ENCODE peak calls at places on chromosomes 1 and 21, in ten cellular contexts. G, Q, C, V, A, R, T, Z, O and N are unnamed samples.
A peak's percentile ranks its signal among the peaks of the same experiment; 100 is the strongest.

GRCh38 chr21:32333953-32334673 is 35.5 kb downstream of the MRAP start:
- DNase-seq in G (no peak), Q (no peak), C (no peak), V (no peak), A (no peak), R (no peak), T (no peak), Z (no peak), O (no peak), N (no peak)

GRCh38 chr1:93961443-93961842 is 52.2 kb upstream of the GCLM start:
- DNase-seq in G (no peak), Q (no peak), C (no peak), V (no peak), A (no peak), R (no peak), T (no peak), Z (no peak), O (no peak), N (no peak)

GRCh38 chr1:17170571-17170970 is 34.4 kb upstream of the PADI1 start:
- DNase-seq in G (no peak), Q (no peak), C (no peak), V (no peak), A (no peak), R (no peak), T (no peak), Z (no peak), O (peak; percentile 32), N (no peak)

GRCh38 chr1:34904236-34905097 is 25.0 kb downstream of the DLGAP3 start:
- DNase-seq in G (no peak), Q (no peak), C (no peak), V (no peak), A (no peak), R (no peak), T (no peak), Z (no peak), O (no peak), N (no peak)

GRCh38 chr1:95278173-95278988 is 44.4 kb downstream of the RWDD3 start:
- DNase-seq in G (no peak), Q (no peak), C (no peak), V (no peak), A (no peak), R (no peak), T (no peak), Z (no peak), O (no peak), N (no peak)

GRCh38 chr1:28172690-28173150 is 3.8 kb downstream of the PTAFR start:
- DNase-seq in G (peak; percentile 60), Q (no peak), C (no peak), V (peak; percentile 60), A (no peak), R (no peak), T (no peak), Z (no peak), O (no peak), N (no peak)

GRCh38 chr1:218809625-218810024 is 364.1 kb upstream of the LYPLAL1 start:
- DNase-seq in G (no peak), Q (no peak), C (no peak), V (no peak), A (no peak), R (no peak), T (no peak), Z (no peak), O (no peak), N (no peak)

GRCh38 chr1:18569251-18569650 is 61.4 kb upstream of the PAX7 start:
- DNase-seq in G (no peak), Q (no peak), C (no peak), V (no peak), A (no peak), R (no peak), T (no peak), Z (no peak), O (no peak), N (no peak)

GRCh38 chr21:15050588-15051377 is 14.0 kb downstream of the NRIP1 start:
- DNase-seq in G (no peak), Q (no peak), C (no peak), V (peak; percentile 19), A (no peak), R (no peak), T (no peak), Z (no peak), O (no peak), N (no peak)

GRCh38 chr1:175540928-175541645 is 202.3 kb downstream of the TNR start:
- DNase-seq in G (no peak), Q (peak; percentile 21), C (no peak), V (no peak), A (no peak), R (no peak), T (no peak), Z (no peak), O (no peak), N (no peak)

GRCh38 chr1:207421078-207421477 is 33.0 kb upstream of the CR2 start:
- DNase-seq in G (no peak), Q (no peak), C (no peak), V (no peak), A (no peak), R (no peak), T (no peak), Z (no peak), O (no peak), N (no peak)

GRCh38 chr1:40059960-40060337 is 19.4 kb downstream of the CAP1 start:
- DNase-seq in G (no peak), Q (no peak), C (no peak), V (no peak), A (no peak), R (no peak), T (no peak), Z (no peak), O (no peak), N (no peak)

GRCh38 chr1:96362623-96363022 is 359.0 kb upstream of the PTBP2 start:
- DNase-seq in G (peak; percentile 13), Q (no peak), C (no peak), V (peak; percentile 42), A (no peak), R (no peak), T (no peak), Z (no peak), O (peak; percentile 51), N (no peak)

GRCh38 chr1:184112176-184112948 is 60.8 kb downstream of the TSEN15 start:
- DNase-seq in G (no peak), Q (no peak), C (no peak), V (no peak), A (no peak), R (no peak), T (no peak), Z (no peak), O (no peak), N (no peak)

GRCh38 chr21:18117116-18117515 is 127.5 kb upstream of the CHODL start:
- DNase-seq in G (no peak), Q (no peak), C (no peak), V (no peak), A (no peak), R (no peak), T (no peak), Z (no peak), O (no peak), N (no peak)

GRCh38 chr1:204578867-204579664 is 62.9 kb downstream of the MDM4 start:
- DNase-seq in G (peak; percentile 67), Q (peak; percentile 64), C (no peak), V (no peak), A (no peak), R (no peak), T (peak; percentile 28), Z (no peak), O (peak; percentile 16), N (no peak)

GRCh38 chr1:41733021-41733420 is 185.7 kb downstream of the HIVEP3 start:
- DNase-seq in G (no peak), Q (no peak), C (no peak), V (no peak), A (peak; percentile 14), R (no peak), T (no peak), Z (no peak), O (no peak), N (no peak)

GRCh38 chr21:41880153-41880552 is 1.0 kb upstream of the PRDM15 start:
- DNase-seq in G (no peak), Q (no peak), C (no peak), V (no peak), A (no peak), R (no peak), T (no peak), Z (no peak), O (no peak), N (no peak)

GRCh38 chr1:180731131-180731530 is 99.3 kb downstream of the XPR1 start:
- DNase-seq in G (no peak), Q (no peak), C (no peak), V (no peak), A (no peak), R (no peak), T (no peak), Z (no peak), O (no peak), N (no peak)